ENCODE peak calls at places on chromosomes 11 and 22, in ten cellular contexts. P is AG09319; B is stimulated activated CD4-positive, alpha-beta T cell treated with anti-CD3 and anti-CD28 coated beads, Interleukin-12 subunit alpha, Interleukin-12 subunit beta, amount 100 ng/mL, for 4 hours; C is NCI-H774; L is fibroblast of lung; U is lung; R is psoas muscle; M is NCI-H1694 treated with DMSO at 0.1 percent for 48 hours; Z is iPS-NIHi11; K is left kidney. O is an unnamed sample.

GRCh38 chr11:128598755-128599154 is 11.4 kb upstream of the ETS1 start:
- DNase-seq in B (no peak), K (no peak), L (peak; percentile 50), P (no peak), C (no peak), U (no peak), R (no peak), Z (no peak), M (no peak), O (no peak)

GRCh38 chr11:57482782-57483569 is 22.6 kb downstream of the RTN4RL2 start:
- DNase-seq in Z (peak; percentile 92), K (peak; percentile 90), R (peak; percentile 47), P (no peak), L (no peak), C (no peak), B (peak; percentile 73), U (no peak), M (peak; percentile 53), O (no peak)

GRCh38 chr11:93494341-93494740 is 48.9 kb downstream of the SMCO4 start:
- DNase-seq in Z (peak; percentile 49), U (no peak), P (no peak), L (no peak), B (no peak), R (no peak), K (peak; percentile 60), M (no peak), C (no peak), O (no peak)

GRCh38 chr11:35211952-35212351 is 73.0 kb downstream of the CD44 start:
- DNase-seq in Z (no peak), K (no peak), B (no peak), M (no peak), C (no peak), R (no peak), L (no peak), U (no peak), P (no peak), O (no peak)

GRCh38 chr11:106621479-106621878 is 396.8 kb downstream of the GUCY1A2 start:
- DNase-seq in R (no peak), U (no peak), K (no peak), M (no peak), C (no peak), P (no peak), B (no peak), Z (no peak), L (no peak), O (no peak)

GRCh38 chr22:42434283-42434682 is 2.1 kb upstream of the NFAM1 start:
- DNase-seq in U (no peak), M (peak; percentile 38), L (no peak), K (peak; percentile 46), P (no peak), C (no peak), R (no peak), Z (no peak), B (no peak), O (no peak)

GRCh38 chr11:86696004-86696403 is 23.6 kb upstream of the ME3 start:
- DNase-seq in K (no peak), C (no peak), L (peak; percentile 95), B (no peak), P (peak; percentile 85), M (no peak), Z (no peak), R (no peak), U (no peak), O (no peak)

GRCh38 chr11:124760205-124760652 is 1.9 kb downstream of the ESAM start:
- DNase-seq in K (peak; percentile 59), B (no peak), Z (no peak), R (peak; percentile 24), P (no peak), U (no peak), L (no peak), C (no peak), M (no peak), O (no peak)

GRCh38 chr11:37504925-37505324 is 906.9 kb upstream of the RAG2 start:
- DNase-seq in C (no peak), P (no peak), B (no peak), L (peak; percentile 78), Z (no peak), U (no peak), K (no peak), R (no peak), M (no peak), O (no peak)

GRCh38 chr22:22576244-22576988 is 17.4 kb upstream of the PRAME start:
- DNase-seq in L (peak; percentile 43), Z (peak; percentile 83), K (peak; percentile 81), R (peak; percentile 43), B (peak; percentile 28), C (peak; percentile 3), U (no peak), P (no peak), M (peak; percentile 15), O (no peak)

GRCh38 chr11:41003339-41003992 is 456.0 kb downstream of the LRRC4C start:
- DNase-seq in Z (no peak), B (no peak), L (no peak), P (no peak), K (no peak), R (no peak), U (no peak), C (no peak), M (no peak), O (no peak)

GRCh38 chr11:59556115-59556882 is 45.0 kb downstream of the OR4D9 start:
- DNase-seq in K (peak; percentile 83), P (peak; percentile 80), M (peak; percentile 79), Z (peak; percentile 23), U (peak; percentile 62), R (peak; percentile 59), B (peak; percentile 72), L (peak; percentile 89), C (peak; percentile 22), O (peak; percentile 55)

GRCh38 chr11:31651208-31651607 is 141.6 kb downstream of the ELP4 start:
- DNase-seq in Z (no peak), B (no peak), P (no peak), K (no peak), M (no peak), U (no peak), C (no peak), R (no peak), L (no peak), O (no peak)

GRCh38 chr22:41534219-41534618 is 10.1 kb downstream of the POLR3H start:
- DNase-seq in C (no peak), U (no peak), Z (no peak), B (no peak), P (no peak), K (no peak), L (no peak), R (no peak), M (no peak), O (no peak)

GRCh38 chr22:21629262-21630149 is at the start of gene YDJC:
- DNase-seq in L (peak; percentile 88), B (peak; percentile 96), U (peak; percentile 94), P (peak; percentile 74), R (peak; percentile 93), K (peak; percentile 97), C (peak; percentile 90), M (peak; percentile 87), Z (peak; percentile 95), O (peak; percentile 96)

GRCh38 chr22:41974691-41975290 is 5.5 kb downstream of the SEPTIN3 start:
- DNase-seq in Z (no peak), R (no peak), M (no peak), L (no peak), B (no peak), K (no peak), P (no peak), U (no peak), C (no peak), O (no peak)

GRCh38 chr11:131944709-131945108 is 574.3 kb downstream of the NTM start:
- DNase-seq in K (no peak), P (peak; percentile 69), Z (no peak), L (peak; percentile 84), M (no peak), U (no peak), C (no peak), B (no peak), R (no peak), O (no peak)

GRCh38 chr22:44404341-44405020 is 91.7 kb upstream of the SHISAL1 start:
- DNase-seq in R (no peak), L (no peak), U (no peak), M (no peak), C (no peak), K (no peak), Z (no peak), P (no peak), B (no peak), O (no peak)

GRCh38 chr22:37560682-37561208 is 465 bp downstream of the CDC42EP1 start:
- DNase-seq in K (peak; percentile 80), R (peak; percentile 64), B (no peak), M (no peak), U (no peak), C (no peak), Z (peak; percentile 50), P (peak; percentile 23), L (peak; percentile 42), O (peak; percentile 66)

GRCh38 chr22:27108425-27109114 is 451.2 kb downstream of the MIAT start:
- DNase-seq in C (no peak), K (peak; percentile 87), B (no peak), U (no peak), L (no peak), Z (no peak), R (peak; percentile 58), M (peak; percentile 62), P (no peak), O (peak; percentile 61)

GRCh38 chr11:104609297-104609696 is 289.0 kb downstream of the CASP12 start:
- DNase-seq in B (peak; percentile 11), L (peak; percentile 86), U (no peak), Z (peak; percentile 67), C (no peak), M (peak; percentile 1), P (peak; percentile 25), K (peak; percentile 71), R (no peak), O (no peak)

GRCh38 chr11:130847517-130847916 is 68.8 kb downstream of the SNX19 start:
- DNase-seq in P (no peak), Z (no peak), C (no peak), U (no peak), R (no peak), M (no peak), B (no peak), L (peak; percentile 76), K (no peak), O (no peak)

GRCh38 chr11:2741006-2741376 is 41.2 kb upstream of the KCNQ1OT1 start:
- DNase-seq in P (no peak), R (no peak), C (no peak), Z (no peak), L (no peak), U (no peak), K (no peak), M (no peak), B (no peak), O (no peak)

GRCh38 chr22:19047993-19048392 is 74.2 kb downstream of the DGCR2 start:
- DNase-seq in C (no peak), B (no peak), L (no peak), Z (no peak), U (no peak), P (no peak), R (no peak), K (no peak), M (no peak), O (no peak)

GRCh38 chr11:67700141-67700540 is 25.7 kb upstream of the ALDH3B2 start:
- DNase-seq in U (no peak), M (no peak), Z (no peak), L (no peak), K (peak; percentile 43), R (no peak), P (no peak), C (no peak), B (no peak), O (no peak)

GRCh38 chr11:64924910-64925284 is 408 bp downstream of the PPP2R5B start:
- DNase-seq in L (no peak), P (no peak), C (no peak), M (no peak), B (peak; percentile 19), U (no peak), K (peak; percentile 58), Z (no peak), R (no peak), O (no peak)

GRCh38 chr11:46305295-46305694 is 27.8 kb downstream of the CREB3L1 start:
- DNase-seq in B (no peak), M (no peak), C (no peak), L (peak; percentile 60), R (no peak), Z (no peak), K (peak; percentile 50), U (no peak), P (no peak), O (no peak)

GRCh38 chr11:35974878-35975578 is 31.2 kb downstream of the LDLRAD3 start:
- DNase-seq in L (no peak), R (no peak), C (no peak), B (no peak), P (no peak), K (no peak), Z (no peak), M (no peak), U (no peak), O (no peak)